ENCODE peak calls at places on chromosome 1, in eight cellular contexts. U is fibroblast of lung; O is heart left ventricle; W is cardiac fibroblast; H is IMR-90; T is CD8-positive, alpha-beta T cell; S is prostate gland; P is AG09309. G is an unnamed sample.

GRCh38 chr1:29159773-29160172 is 21.9 kb downstream of the SRSF4 start:
- DNase-seq in H (no peak), S (no peak), W (no peak), O (no peak), T (no peak), P (no peak), U (no peak), G (no peak)

GRCh38 chr1:205739348-205740160 is 10.4 kb downstream of the NUCKS1 start:
- DNase-seq in O (no peak), W (peak; percentile 47), H (peak; percentile 94), U (peak; percentile 69), S (no peak), P (peak; percentile 32), T (no peak), G (peak; percentile 92)

GRCh38 chr1:101004061-101004460 is 21.5 kb downstream of the DPH5 start:
- DNase-seq in O (no peak), S (peak; percentile 36), T (no peak), W (peak; percentile 59), U (peak; percentile 9), P (no peak), H (peak; percentile 34), G (peak; percentile 82)

GRCh38 chr1:1371354-1371740 is 3.7 kb downstream of the AURKAIP1 start:
- DNase-seq in O (no peak), S (no peak), W (no peak), T (peak; percentile 75), H (no peak), U (no peak), P (no peak), G (no peak)

GRCh38 chr1:248843687-248844086 is 5.7 kb downstream of the ZNF672 start:
- DNase-seq in H (no peak), S (no peak), O (no peak), P (no peak), T (no peak), W (no peak), U (no peak), G (no peak)

GRCh38 chr1:170471310-170471839 is 60.6 kb upstream of the GORAB start:
- DNase-seq in O (no peak), U (peak; percentile 56), H (peak; percentile 74), T (no peak), S (no peak), W (peak; percentile 48), P (peak; percentile 39), G (peak; percentile 3)

GRCh38 chr1:66505671-66506392 is 28.1 kb upstream of the SGIP1 start:
- DNase-seq in S (no peak), P (no peak), H (peak; percentile 82), U (peak; percentile 91), W (peak; percentile 83), O (no peak), T (no peak), G (peak; percentile 96)

GRCh38 chr1:33097762-33098161 is 16.8 kb downstream of the AZIN2 start:
- DNase-seq in O (no peak), T (no peak), U (no peak), P (no peak), S (no peak), H (no peak), W (no peak), G (no peak)

GRCh38 chr1:161962094-161962887 is 61.4 kb downstream of the OLFML2B start:
- DNase-seq in S (no peak), W (peak; percentile 82), U (peak; percentile 91), O (no peak), H (peak; percentile 87), T (no peak), P (peak; percentile 71), G (peak; percentile 93)

GRCh38 chr1:165365344-165365743 is 8.8 kb upstream of the LMX1A start:
- DNase-seq in S (no peak), T (no peak), O (no peak), P (no peak), W (no peak), U (no peak), H (no peak), G (no peak)

GRCh38 chr1:175222296-175222938 is 29.8 kb upstream of the KIAA0040 start:
- DNase-seq in H (no peak), S (peak; percentile 33), O (no peak), P (no peak), U (peak; percentile 3), W (no peak), T (no peak), G (no peak)

GRCh38 chr1:25063591-25064416 is 133.7 kb upstream of the RUNX3 start:
- DNase-seq in O (no peak), T (no peak), U (peak; percentile 25), S (no peak), H (no peak), P (no peak), W (no peak), G (no peak)

GRCh38 chr1:154474802-154475201 is 27.2 kb upstream of the TDRD10 start:
- DNase-seq in S (no peak), P (peak; percentile 82), W (peak; percentile 80), T (no peak), H (peak; percentile 80), O (peak; percentile 40), U (peak; percentile 94), G (peak; percentile 80)

GRCh38 chr1:215581896-215582295 is 14.8 kb downstream of the KCTD3 start:
- DNase-seq in W (no peak), P (no peak), T (no peak), U (no peak), O (no peak), H (no peak), S (no peak), G (no peak)

GRCh38 chr1:65992160-65993046 is 199.7 kb downstream of the PDE4B start:
- DNase-seq in T (no peak), S (no peak), H (no peak), P (no peak), U (peak; percentile 36), O (no peak), W (peak; percentile 36), G (no peak)

GRCh38 chr1:151047591-151047924 is at the start of gene C1orf56:
- DNase-seq in T (no peak), S (peak; percentile 59), W (peak; percentile 76), O (peak; percentile 74), P (no peak), H (peak; percentile 60), U (peak; percentile 73), G (peak; percentile 70)

GRCh38 chr1:47763456-47764171 is 233.6 kb downstream of the TRABD2B start:
- DNase-seq in S (peak; percentile 82), O (peak; percentile 57), W (no peak), U (peak; percentile 3), H (peak; percentile 1), T (no peak), P (no peak), G (peak; percentile 58)

GRCh38 chr1:199549424-199549823 is 478.1 kb upstream of the NR5A2 start:
- DNase-seq in P (no peak), T (no peak), W (no peak), O (no peak), U (peak; percentile 50), H (peak; percentile 9), S (no peak), G (no peak)

GRCh38 chr1:32194984-32195383 is 5.4 kb upstream of the CCDC28B start:
- DNase-seq in U (no peak), W (no peak), P (no peak), S (no peak), T (no peak), H (no peak), O (no peak), G (no peak)

GRCh38 chr1:74689800-74690696 is 16.5 kb upstream of the ERICH3 start:
- DNase-seq in P (peak; percentile 24), O (no peak), W (peak; percentile 72), S (peak; percentile 55), H (peak; percentile 52), U (peak; percentile 26), T (no peak), G (peak; percentile 76)

GRCh38 chr1:119139393-119139792 is 1.1 kb downstream of the WARS2 start:
- DNase-seq in O (no peak), U (no peak), P (no peak), H (no peak), T (no peak), S (no peak), W (no peak), G (no peak)

GRCh38 chr1:94325379-94326302 is 88.3 kb upstream of the ARHGAP29 start:
- DNase-seq in U (peak; percentile 100), O (no peak), S (no peak), T (no peak), W (peak; percentile 97), P (peak; percentile 99), H (peak; percentile 99), G (peak; percentile 99)
- H3K4me3 ChIP-seq in U (no peak overlapping the region), O (no peak overlapping the region), S (no peak overlapping the region), T (no peak overlapping the region), W (no peak overlapping the region), P (no peak overlapping the region), H (no peak overlapping the region), G (no peak overlapping the region)

GRCh38 chr1:190649553-190649952 is 171.9 kb upstream of the BRINP3 start:
- DNase-seq in P (no peak), W (no peak), T (no peak), S (no peak), U (no peak), H (no peak), O (no peak), G (no peak)
- TF ChIP-seq CTCF in P (no peak), W (no peak), T (peak; percentile 35), S (no peak), U (no peak), H (no peak), O (no peak), G (no peak)

GRCh38 chr1:81230983-81231728 is 569.6 kb upstream of the ADGRL2 start:
- DNase-seq in T (no peak), W (no peak), H (peak; percentile 2), U (no peak), S (no peak), O (no peak), P (no peak), G (no peak)
- H3K4me3 ChIP-seq in T (no peak overlapping the region), W (no peak overlapping the region), H (no peak overlapping the region), U (no peak overlapping the region), S (no peak overlapping the region), O (no peak overlapping the region), P (no peak overlapping the region), G (no peak overlapping the region)

GRCh38 chr1:197798492-197798891 is 23.2 kb upstream of the DENND1B start:
- DNase-seq in H (no peak), U (no peak), P (no peak), O (no peak), W (no peak), T (no peak), S (no peak), G (no peak)
- TF ChIP-seq CTCF in H (no peak), U (no peak), P (no peak), O (no peak), W (no peak), T (no peak), S (no peak), G (no peak)

GRCh38 chr1:192552619-192553225 is 22.9 kb upstream of the RGS1 start:
- DNase-seq in O (no peak), U (peak; percentile 35), W (no peak), S (no peak), P (no peak), H (no peak), T (no peak), G (no peak)
- H3K4me3 ChIP-seq in O (no peak overlapping the region), U (no peak overlapping the region), W (no peak overlapping the region), S (no peak overlapping the region), P (no peak overlapping the region), H (no peak overlapping the region), T (no peak overlapping the region), G (no peak overlapping the region)